ENCODE peak calls at places on chromosome 14, in six cellular contexts. R, K, S, P, M and D are unnamed samples.
A peak's percentile ranks its signal among the peaks of the same experiment; 100 is the strongest.

GRCh38 chr14:76696791-76697190 is 64.5 kb upstream of the VASH1 start:
- DNase-seq in R (no peak), K (no peak), S (no peak), P (peak; percentile 65), M (no peak), D (no peak)

GRCh38 chr14:35402323-35403084 is 2.0 kb downstream of the NFKBIA start:
- DNase-seq in R (no peak), K (peak; percentile 18), S (peak; percentile 43), P (peak; percentile 52), M (no peak), D (no peak)

GRCh38 chr14:50823763-50824636 is 7.0 kb downstream of the NIN start:
- DNase-seq in R (no peak), K (peak; percentile 39), S (peak; percentile 85), P (no peak), M (no peak), D (no peak)

GRCh38 chr14:60680511-60680910 is 31.2 kb upstream of the SIX1 start:
- DNase-seq in R (no peak), K (no peak), S (no peak), P (no peak), M (no peak), D (no peak)

GRCh38 chr14:59262717-59263469 is 74.4 kb downstream of the DAAM1 start:
- DNase-seq in R (no peak), K (no peak), S (no peak), P (no peak), M (no peak), D (no peak)

GRCh38 chr14:36515105-36515593 is 4.9 kb downstream of the NKX2-1 start:
- DNase-seq in R (no peak), K (no peak), S (no peak), P (no peak), M (no peak), D (no peak)

GRCh38 chr14:30355431-30355913 is 203.5 kb upstream of the G2E3 start:
- DNase-seq in R (no peak), K (peak; percentile 42), S (peak; percentile 81), P (no peak), M (no peak), D (no peak)

GRCh38 chr14:24734917-24735500 is 101.0 kb upstream of the GZMB start:
- DNase-seq in R (no peak), K (peak; percentile 49), S (peak; percentile 70), P (peak; percentile 54), M (peak; percentile 83), D (peak; percentile 54)

GRCh38 chr14:34029921-34030334 is 79.1 kb upstream of the EGLN3 start:
- DNase-seq in R (no peak), K (peak; percentile 66), S (no peak), P (no peak), M (peak; percentile 18), D (peak; percentile 33)

GRCh38 chr14:56202256-56202655 is 84.0 kb downstream of the PELI2 start:
- DNase-seq in R (no peak), K (no peak), S (peak; percentile 44), P (no peak), M (no peak), D (no peak)

GRCh38 chr14:76348898-76349297 is 27.0 kb upstream of the ESRRB start:
- DNase-seq in R (no peak), K (peak; percentile 82), S (no peak), P (peak; percentile 65), M (peak; percentile 60), D (no peak)

GRCh38 chr14:61562321-61563161 is 132.8 kb upstream of the HIF1A start:
- DNase-seq in R (no peak), K (peak; percentile 100), S (no peak), P (peak; percentile 100), M (no peak), D (no peak)

GRCh38 chr14:71662291-71662790 is 269.9 kb upstream of the RGS6 start:
- DNase-seq in R (no peak), K (no peak), S (no peak), P (no peak), M (no peak), D (no peak)

GRCh38 chr14:88535813-88536212 is 19.0 kb downstream of the PTPN21 start:
- DNase-seq in R (no peak), K (no peak), S (no peak), P (no peak), M (no peak), D (no peak)

GRCh38 chr14:71651228-71651627 is 281.0 kb upstream of the RGS6 start:
- DNase-seq in R (no peak), K (peak; percentile 94), S (no peak), P (peak; percentile 72), M (no peak), D (no peak)

GRCh38 chr14:73896521-73896920 is 9.9 kb downstream of the ZNF410 start:
- DNase-seq in R (no peak), K (peak; percentile 20), S (no peak), P (no peak), M (no peak), D (no peak)

GRCh38 chr14:80658733-80659132 is 282.8 kb downstream of the CEP128 start:
- DNase-seq in R (no peak), K (no peak), S (no peak), P (no peak), M (peak; percentile 3), D (no peak)

GRCh38 chr14:68124885-68125731 is 305.5 kb downstream of the RAD51B start:
- DNase-seq in R (no peak), K (peak; percentile 92), S (no peak), P (peak; percentile 72), M (no peak), D (no peak)

GRCh38 chr14:77707355-77707723 is 484 bp downstream of the ALKBH1 start:
- DNase-seq in R (no peak), K (peak; percentile 35), S (peak; percentile 19), P (peak; percentile 41), M (peak; percentile 54), D (no peak)
- TF ChIP-seq CTCF in R (no peak), K (peak; percentile 48), S (peak; percentile 30), P (peak; percentile 22), M (peak; percentile 40), D (no peak)

DNA sequence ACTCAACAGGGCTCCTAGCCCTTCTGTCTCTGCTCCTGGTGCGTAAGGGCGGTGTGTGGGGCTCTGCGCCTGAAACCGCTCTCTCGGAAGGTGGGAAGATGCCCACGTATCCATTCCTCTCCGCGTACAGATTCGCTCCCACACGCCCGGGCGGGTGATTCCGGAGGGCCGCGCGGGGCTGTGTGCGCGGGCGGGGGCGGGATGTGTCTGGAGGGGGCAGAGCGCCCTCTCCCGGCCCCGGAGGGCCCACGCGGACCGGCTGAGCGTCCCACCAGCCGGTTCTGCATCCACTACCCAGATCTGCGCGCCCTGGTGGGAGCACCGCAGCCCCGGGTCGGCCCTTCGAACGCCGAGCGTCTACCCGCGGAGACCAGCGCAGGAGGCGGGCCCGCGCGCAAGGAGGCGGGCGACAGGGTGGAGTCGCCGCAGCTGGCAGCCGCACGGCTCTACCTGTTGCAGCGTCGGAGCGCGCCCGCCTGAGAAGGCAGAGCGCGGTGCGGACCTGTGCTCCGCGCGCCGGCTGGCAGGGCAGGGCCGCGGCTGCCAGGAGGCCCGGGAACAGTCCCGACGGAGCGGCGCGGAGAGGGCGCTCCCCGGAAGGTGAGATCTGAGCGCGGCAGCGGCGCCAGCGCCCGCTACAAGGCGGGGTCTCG is 1.4 kb upstream of the KCNK13 start:
- DNase-seq in R (no peak), K (peak; percentile 63), S (peak; percentile 72), P (peak; percentile 67), M (peak; percentile 85), D (peak; percentile 75)
- TF ChIP-seq CTCF in R (no peak), K (peak; percentile 38), S (peak; percentile 53), P (peak; percentile 22), M (peak; percentile 71), D (peak; percentile 53)

GRCh38 chr14:99753225-99754140 is 39.7 kb upstream of the EML1 start:
- DNase-seq in R (no peak), K (no peak), S (no peak), P (no peak), M (peak; percentile 39), D (no peak)
- TF ChIP-seq CTCF in R (no peak), K (no peak), S (no peak), P (no peak), M (no peak), D (no peak)

DNA sequence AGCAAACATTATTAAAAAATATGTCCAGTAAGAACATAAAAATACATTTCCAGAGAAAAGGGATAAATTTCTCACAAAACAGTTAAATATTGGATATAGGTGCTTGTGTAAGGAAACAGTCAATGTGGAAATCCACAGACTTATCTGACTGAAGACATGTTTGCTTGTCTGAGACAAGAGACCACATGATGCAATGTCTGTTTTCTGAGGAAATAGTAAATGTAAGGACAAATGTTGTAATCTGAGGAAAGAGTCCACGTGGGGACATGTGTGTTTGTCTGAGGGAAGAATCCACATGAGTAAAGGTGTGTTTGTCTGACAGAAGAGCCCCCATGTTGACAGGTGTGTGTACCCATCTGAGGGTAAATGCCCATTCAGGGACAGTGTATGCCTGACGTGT is 1093.2 kb downstream of the TMEM121 start:
- DNase-seq in R (no peak), K (no peak), S (no peak), P (no peak), M (no peak), D (no peak)
- TF ChIP-seq CTCF in R (no peak), K (no peak), S (no peak), P (no peak), M (no peak), D (no peak)

DNA sequence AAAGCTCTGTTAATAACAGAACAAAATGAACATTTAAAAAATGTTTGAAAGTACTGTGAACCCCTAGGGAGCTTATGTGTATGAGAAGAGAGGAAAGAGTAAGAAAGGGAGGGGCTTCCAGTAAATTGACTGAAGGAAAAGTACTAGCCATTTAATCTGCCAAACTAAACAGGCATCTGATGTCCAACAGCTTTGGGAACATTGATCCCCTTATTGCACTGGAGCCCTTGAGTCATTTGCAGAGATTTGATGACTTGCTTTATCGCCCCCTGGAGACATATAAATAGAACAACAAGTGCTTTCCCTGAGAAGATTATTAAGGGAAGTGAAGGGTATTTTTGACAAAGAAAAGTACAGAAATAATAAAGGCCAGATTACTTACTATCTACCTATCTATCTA is 319.3 kb upstream of the NOVA1 start:
- DNase-seq in R (no peak), K (peak; percentile 28), S (no peak), P (no peak), M (peak; percentile 50), D (no peak)
- TF ChIP-seq CTCF in R (no peak), K (peak; percentile 53), S (no peak), P (no peak), M (peak; percentile 59), D (peak; percentile 23)

DNA sequence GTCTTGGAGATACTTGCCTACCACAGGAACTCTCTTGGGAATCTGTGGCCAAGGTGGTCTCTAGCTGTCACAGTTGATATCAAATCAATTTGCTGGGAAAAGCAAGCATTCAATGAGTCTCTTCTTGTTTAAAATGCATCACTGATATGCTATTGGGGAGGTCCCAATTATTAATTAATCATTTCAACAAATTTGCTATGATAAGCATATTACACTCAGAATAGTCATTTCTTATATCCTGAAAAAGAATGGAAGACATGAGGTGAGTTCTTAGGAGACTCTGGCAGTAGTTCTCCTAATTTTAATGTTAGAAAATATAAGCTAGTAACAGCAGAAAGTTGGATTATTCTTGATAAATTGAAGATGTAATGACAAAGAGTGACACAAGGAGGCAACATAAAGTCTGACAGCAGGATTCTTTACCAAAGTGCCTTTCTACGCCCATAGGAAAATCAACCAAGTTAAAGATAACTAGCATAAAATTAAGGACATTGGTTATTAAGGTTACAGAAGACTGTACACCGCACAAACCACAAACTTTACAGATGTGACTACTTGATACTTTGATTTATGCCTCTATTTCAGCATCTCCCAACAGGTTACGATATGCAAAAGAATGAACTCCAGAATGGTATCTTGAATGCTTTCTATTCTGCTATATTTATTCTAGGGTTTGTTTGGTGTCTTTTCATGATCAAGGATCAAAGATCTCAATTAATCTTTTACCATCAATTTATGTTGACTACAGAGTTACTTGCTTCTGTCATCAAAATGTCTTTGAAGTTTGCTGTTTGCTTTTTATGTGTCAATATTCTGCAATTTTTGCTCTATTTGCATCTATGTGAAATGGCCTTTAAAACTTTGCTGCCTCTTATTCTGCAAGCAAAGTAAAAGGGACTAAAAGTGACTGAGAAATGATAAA is 349.6 kb upstream of the CLEC14A start:
- DNase-seq in R (no peak), K (no peak), S (no peak), P (no peak), M (peak; percentile 6), D (no peak)
- TF ChIP-seq CTCF in R (no peak), K (peak; percentile 15), S (no peak), P (no peak), M (peak; percentile 52), D (peak; percentile 27)